ENCODE peak calls at places on chromosomes 4 and X, in six cellular contexts. T is NCI-H2171 treated with DMSO at 0.1 percent for 48 hours; O is KBM-7; X is activated naive CD4-positive, alpha-beta T cell treated with anti-CD3 and anti-CD28 coated beads for 36 hours; L is ovary; R is effector memory CD8-positive, alpha-beta T cell. Q is an unnamed sample.

GRCh38 chrX:84108589-84108988 is 79.4 kb downstream of the RPS6KA6 start:
- DNase-seq in X (no peak), O (no peak), R (no peak), L (no peak), T (no peak), Q (no peak)

GRCh38 chr4:12421364-12421763 is 992.7 kb upstream of the HS3ST1 start:
- DNase-seq in X (no peak), L (no peak), R (no peak), O (no peak), T (no peak), Q (no peak)

GRCh38 chr4:108155373-108155772 is 13.4 kb downstream of the LEF1 start:
- DNase-seq in O (no peak), T (no peak), X (peak; percentile 76), L (no peak), R (no peak), Q (peak; percentile 26)

GRCh38 chr4:8506373-8507250 is 66.0 kb downstream of the TRMT44 start:
- DNase-seq in X (no peak), L (peak; percentile 77), T (no peak), R (no peak), O (no peak), Q (no peak)

GRCh38 chrX:41491267-41492004 is 44.3 kb downstream of the NYX start:
- DNase-seq in O (peak; percentile 49), L (no peak), X (no peak), R (no peak), T (peak; percentile 1), Q (no peak)

GRCh38 chr4:16140520-16141249 is 56.9 kb upstream of the PROM1 start:
- DNase-seq in L (no peak), R (no peak), T (no peak), O (no peak), X (no peak), Q (no peak)

GRCh38 chr4:80192937-80193336 is 4.4 kb upstream of the PRDM8 start:
- DNase-seq in T (no peak), X (no peak), L (no peak), R (no peak), O (no peak), Q (no peak)

GRCh38 chr4:49032440-49033161 is 46.5 kb downstream of the CWH43 start:
- DNase-seq in X (peak; percentile 50), T (peak; percentile 10), R (no peak), O (peak; percentile 55), L (no peak), Q (peak; percentile 49)

GRCh38 chr4:6262176-6262575 is 7.5 kb upstream of the WFS1 start:
- DNase-seq in R (no peak), O (no peak), L (no peak), X (no peak), T (no peak), Q (no peak)

GRCh38 chr4:41213563-41214157 is 682 bp downstream of the APBB2 start:
- DNase-seq in R (no peak), L (peak; percentile 43), T (peak; percentile 11), O (no peak), X (no peak), Q (peak; percentile 52)

GRCh38 chrX:31223817-31224216 is 152.0 kb upstream of the FTHL17 start:
- DNase-seq in X (no peak), O (peak; percentile 56), T (no peak), L (no peak), R (no peak), Q (no peak)

GRCh38 chr4:38562751-38563198 is 101.2 kb upstream of the KLF3 start:
- DNase-seq in R (no peak), X (no peak), L (no peak), T (no peak), O (peak; percentile 54), Q (no peak)

GRCh38 chr4:185847352-185848078 is 35.5 kb upstream of the SORBS2 start:
- DNase-seq in O (no peak), X (no peak), R (no peak), L (no peak), T (peak; percentile 78), Q (peak; percentile 27)

GRCh38 chrX:15781964-15782711 is 8.1 kb upstream of the ZRSR2 start:
- DNase-seq in X (no peak), T (no peak), R (peak; percentile 10), O (no peak), L (no peak), Q (no peak)

GRCh38 chr4:160848901-160849735 is 1314.7 kb downstream of the FSTL5 start:
- DNase-seq in O (no peak), T (no peak), X (no peak), R (no peak), L (no peak), Q (no peak)

GRCh38 chr4:150056569-150056968 is 21.7 kb upstream of the DCLK2 start:
- DNase-seq in L (no peak), R (no peak), T (no peak), X (no peak), O (no peak), Q (no peak)

GRCh38 chrX:72358313-72358712 is 52.6 kb upstream of the CITED1 start:
- DNase-seq in X (no peak), T (no peak), R (no peak), L (no peak), O (no peak), Q (no peak)

GRCh38 chr4:12239897-12240636 is 811.4 kb upstream of the HS3ST1 start:
- DNase-seq in O (no peak), T (no peak), R (no peak), X (no peak), L (no peak), Q (no peak)

GRCh38 chrX:123696334-123696733 is 36.5 kb downstream of the THOC2 start:
- DNase-seq in O (no peak), X (no peak), T (no peak), L (no peak), R (no peak), Q (no peak)

GRCh38 chr4:173370130-173370476 is 651 bp upstream of the SAP30 start:
- DNase-seq in L (peak; percentile 73), X (peak; percentile 63), T (no peak), O (no peak), R (no peak), Q (no peak)

GRCh38 chr4:99507349-99507748 is 3.5 kb upstream of the C4orf17 start:
- DNase-seq in L (no peak), T (no peak), X (no peak), R (no peak), O (no peak), Q (no peak)

GRCh38 chrX:118448273-118448783 is 47.3 kb upstream of the DOCK11 start:
- DNase-seq in X (no peak), T (no peak), R (no peak), L (no peak), O (no peak), Q (no peak)

GRCh38 chr4:139845481-139846093 is 180.0 kb downstream of the MGST2 start:
- DNase-seq in R (no peak), O (no peak), T (no peak), L (no peak), X (no peak), Q (no peak)